ENCODE peak calls at places on chromosomes 6 and 20, in five cellular contexts. One of them, this sample, is unnamed.

GRCh38 chr6:44489912-44490604 is 102.6 kb downstream of the CDC5L start:
- DNase-seq in mesothelial cell of epicardium: no peak
- DNase-seq in cardiac muscle cell: no peak
- DNase-seq in CD4-positive, alpha-beta T cell: no peak
- DNase-seq in brain microvascular endothelial cell: peak
- DNase-seq in this sample: peak

GRCh38 chr20:49663112-49663511 is 50.6 kb downstream of the B4GALT5 start:
- DNase-seq in brain microvascular endothelial cell: no peak
- DNase-seq in cardiac muscle cell: no peak
- DNase-seq in mesothelial cell of epicardium: no peak
- DNase-seq in CD4-positive, alpha-beta T cell: no peak
- DNase-seq in this sample: no peak

GRCh38 chr20:61369731-61370520 is 117.9 kb downstream of the CDH4 start:
- DNase-seq in brain microvascular endothelial cell: no peak
- DNase-seq in CD4-positive, alpha-beta T cell: no peak
- DNase-seq in cardiac muscle cell: no peak
- DNase-seq in mesothelial cell of epicardium: no peak
- DNase-seq in this sample: no peak

GRCh38 chr6:116096979-116097816 is 3.5 kb upstream of the NT5DC1 start:
- DNase-seq in CD4-positive, alpha-beta T cell: no peak
- DNase-seq in cardiac muscle cell: no peak
- DNase-seq in brain microvascular endothelial cell: no peak
- DNase-seq in mesothelial cell of epicardium: no peak
- DNase-seq in this sample: no peak

GRCh38 chr6:157597461-157598312 is 216.7 kb downstream of the ZDHHC14 start:
- DNase-seq in mesothelial cell of epicardium: peak
- DNase-seq in CD4-positive, alpha-beta T cell: no peak
- DNase-seq in cardiac muscle cell: peak
- DNase-seq in brain microvascular endothelial cell: peak
- DNase-seq in this sample: peak

GRCh38 chr20:8271727-8272126 is 139.7 kb downstream of the PLCB1 start:
- DNase-seq in mesothelial cell of epicardium: no peak
- DNase-seq in brain microvascular endothelial cell: no peak
- DNase-seq in cardiac muscle cell: no peak
- DNase-seq in CD4-positive, alpha-beta T cell: no peak
- DNase-seq in this sample: no peak

GRCh38 chr6:31558631-31559500 is 11.5 kb downstream of the NFKBIL1 start:
- DNase-seq in mesothelial cell of epicardium: no peak
- DNase-seq in cardiac muscle cell: no peak
- DNase-seq in CD4-positive, alpha-beta T cell: peak
- DNase-seq in brain microvascular endothelial cell: no peak
- DNase-seq in this sample: peak

GRCh38 chr20:24164360-24164759 is 175.8 kb upstream of the GGTLC1 start:
- DNase-seq in CD4-positive, alpha-beta T cell: no peak
- DNase-seq in mesothelial cell of epicardium: peak
- DNase-seq in brain microvascular endothelial cell: peak
- DNase-seq in cardiac muscle cell: peak
- DNase-seq in this sample: no peak

GRCh38 chr6:158669145-158670035 is 19.5 kb downstream of the SYTL3 start:
- DNase-seq in cardiac muscle cell: no peak
- DNase-seq in CD4-positive, alpha-beta T cell: no peak
- DNase-seq in brain microvascular endothelial cell: peak
- DNase-seq in mesothelial cell of epicardium: no peak
- DNase-seq in this sample: peak

GRCh38 chr6:130872250-130873095 is 45.3 kb downstream of the SMLR1 start:
- DNase-seq in mesothelial cell of epicardium: peak
- DNase-seq in brain microvascular endothelial cell: peak
- DNase-seq in cardiac muscle cell: peak
- DNase-seq in CD4-positive, alpha-beta T cell: peak
- DNase-seq in this sample: peak

GRCh38 chr6:115613488-115613887 is 447.2 kb downstream of the FRK start:
- DNase-seq in brain microvascular endothelial cell: no peak
- DNase-seq in CD4-positive, alpha-beta T cell: no peak
- DNase-seq in mesothelial cell of epicardium: no peak
- DNase-seq in cardiac muscle cell: no peak
- DNase-seq in this sample: peak

GRCh38 chr20:50207026-50207425 is 16.4 kb downstream of the CEBPB start:
- DNase-seq in mesothelial cell of epicardium: no peak
- DNase-seq in brain microvascular endothelial cell: no peak
- DNase-seq in CD4-positive, alpha-beta T cell: no peak
- DNase-seq in cardiac muscle cell: no peak
- DNase-seq in this sample: no peak

GRCh38 chr6:108163267-108163643 is 2.6 kb upstream of the NR2E1 start:
- DNase-seq in cardiac muscle cell: no peak
- DNase-seq in CD4-positive, alpha-beta T cell: no peak
- DNase-seq in mesothelial cell of epicardium: no peak
- DNase-seq in brain microvascular endothelial cell: no peak
- DNase-seq in this sample: peak

GRCh38 chr20:11726021-11726420 is 191.7 kb upstream of the BTBD3 start:
- DNase-seq in mesothelial cell of epicardium: no peak
- DNase-seq in brain microvascular endothelial cell: peak
- DNase-seq in CD4-positive, alpha-beta T cell: no peak
- DNase-seq in cardiac muscle cell: no peak
- DNase-seq in this sample: no peak

GRCh38 chr6:154298297-154298696 is 58.3 kb downstream of the IPCEF1 start:
- DNase-seq in brain microvascular endothelial cell: no peak
- DNase-seq in cardiac muscle cell: no peak
- DNase-seq in CD4-positive, alpha-beta T cell: no peak
- DNase-seq in mesothelial cell of epicardium: no peak
- DNase-seq in this sample: no peak

GRCh38 chr20:5991623-5992441 is 41.4 kb downstream of the MCM8 start:
- DNase-seq in mesothelial cell of epicardium: no peak
- DNase-seq in CD4-positive, alpha-beta T cell: no peak
- DNase-seq in cardiac muscle cell: no peak
- DNase-seq in brain microvascular endothelial cell: peak
- DNase-seq in this sample: no peak

GRCh38 chr6:27311806-27312145 is 297 bp downstream of the POM121L2 start:
- DNase-seq in cardiac muscle cell: no peak
- DNase-seq in CD4-positive, alpha-beta T cell: no peak
- DNase-seq in mesothelial cell of epicardium: no peak
- DNase-seq in brain microvascular endothelial cell: no peak
- DNase-seq in this sample: no peak

GRCh38 chr6:27314046-27314445 is 2.0 kb upstream of the POM121L2 start:
- DNase-seq in cardiac muscle cell: no peak
- DNase-seq in mesothelial cell of epicardium: no peak
- DNase-seq in brain microvascular endothelial cell: no peak
- DNase-seq in CD4-positive, alpha-beta T cell: no peak
- DNase-seq in this sample: no peak

GRCh38 chr6:27312146-27312949 is at the start of gene POM121L2:
- DNase-seq in mesothelial cell of epicardium: peak
- DNase-seq in brain microvascular endothelial cell: peak
- DNase-seq in cardiac muscle cell: peak
- DNase-seq in CD4-positive, alpha-beta T cell: peak
- DNase-seq in this sample: peak

DNA sequence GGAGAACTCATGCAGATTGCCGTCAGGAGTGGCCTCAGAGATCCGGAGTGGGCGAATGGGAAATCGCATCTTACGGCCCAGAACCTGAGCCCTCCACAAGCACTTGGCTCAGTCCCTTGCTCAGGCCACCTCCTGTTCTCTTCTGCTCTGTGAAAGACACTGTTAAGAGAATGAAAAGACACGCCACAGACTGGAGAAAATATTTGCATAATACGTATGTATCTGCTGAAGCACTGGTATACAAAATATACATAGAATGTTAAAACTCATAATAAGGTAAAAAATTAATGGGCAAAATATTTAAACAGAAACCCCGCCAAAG is 838 bp upstream of the POM121L2 start:
- DNase-seq in mesothelial cell of epicardium: no peak
- DNase-seq in brain microvascular endothelial cell: no peak
- DNase-seq in CD4-positive, alpha-beta T cell: no peak
- DNase-seq in cardiac muscle cell: no peak
- DNase-seq in this sample: no peak
- TF ChIP-seq CTCF in mesothelial cell of epicardium: no peak
- TF ChIP-seq CTCF in brain microvascular endothelial cell: no peak
- TF ChIP-seq CTCF in CD4-positive, alpha-beta T cell: peak
- TF ChIP-seq CTCF in cardiac muscle cell: no peak
- TF ChIP-seq CTCF in this sample: no peak

DNA sequence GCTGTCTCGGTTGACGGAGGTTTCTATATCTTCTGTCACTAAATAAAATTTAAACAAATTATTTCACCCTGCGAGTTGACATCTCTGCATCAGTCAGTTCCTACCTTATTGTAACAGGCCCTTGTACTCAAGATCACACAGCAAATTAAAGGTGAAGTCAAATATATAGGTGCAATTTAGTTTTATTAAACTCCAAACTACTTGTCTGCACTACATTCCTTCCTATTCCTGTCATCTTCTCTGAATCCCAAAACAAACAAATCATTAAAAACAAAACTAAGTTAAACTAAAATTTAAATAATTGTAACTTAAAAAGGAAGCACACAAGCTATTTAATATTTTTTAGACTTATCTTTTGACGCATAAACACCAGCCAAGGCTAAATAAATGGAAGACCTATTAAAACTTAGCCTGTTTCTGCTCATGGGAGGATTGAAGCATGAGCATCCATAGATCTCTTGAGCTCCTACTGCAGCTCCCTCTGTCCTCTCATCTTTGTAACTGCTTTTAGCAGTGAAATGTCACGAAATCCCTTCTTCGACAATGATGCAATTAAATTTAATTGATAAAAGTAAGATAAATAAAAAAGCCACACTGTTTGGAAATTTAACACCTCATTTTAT is 1152.3 kb upstream of the GJE1 start:
- DNase-seq in cardiac muscle cell: no peak
- DNase-seq in CD4-positive, alpha-beta T cell: no peak
- DNase-seq in brain microvascular endothelial cell: peak
- DNase-seq in mesothelial cell of epicardium: no peak
- DNase-seq in this sample: no peak
- TF ChIP-seq CTCF in cardiac muscle cell: peak
- TF ChIP-seq CTCF in CD4-positive, alpha-beta T cell: no peak
- TF ChIP-seq CTCF in brain microvascular endothelial cell: peak
- TF ChIP-seq CTCF in mesothelial cell of epicardium: no peak
- TF ChIP-seq CTCF in this sample: no peak

GRCh38 chr6:168387911-168388310 is 53.1 kb upstream of the SMOC2 start:
- DNase-seq in mesothelial cell of epicardium: no peak
- DNase-seq in cardiac muscle cell: no peak
- DNase-seq in CD4-positive, alpha-beta T cell: no peak
- DNase-seq in brain microvascular endothelial cell: no peak
- DNase-seq in this sample: no peak

GRCh38 chr6:168387426-168387825 is 53.6 kb upstream of the SMOC2 start:
- DNase-seq in mesothelial cell of epicardium: no peak
- DNase-seq in brain microvascular endothelial cell: no peak
- DNase-seq in cardiac muscle cell: no peak
- DNase-seq in CD4-positive, alpha-beta T cell: no peak
- DNase-seq in this sample: no peak

GRCh38 chr6:168390746-168391400 is 50.1 kb upstream of the SMOC2 start:
- DNase-seq in CD4-positive, alpha-beta T cell: no peak
- DNase-seq in cardiac muscle cell: no peak
- DNase-seq in brain microvascular endothelial cell: no peak
- DNase-seq in mesothelial cell of epicardium: no peak
- DNase-seq in this sample: no peak

GRCh38 chr6:168386973-168387372 is 54.0 kb upstream of the SMOC2 start:
- DNase-seq in brain microvascular endothelial cell: no peak
- DNase-seq in cardiac muscle cell: no peak
- DNase-seq in CD4-positive, alpha-beta T cell: no peak
- DNase-seq in mesothelial cell of epicardium: no peak
- DNase-seq in this sample: no peak

DNA sequence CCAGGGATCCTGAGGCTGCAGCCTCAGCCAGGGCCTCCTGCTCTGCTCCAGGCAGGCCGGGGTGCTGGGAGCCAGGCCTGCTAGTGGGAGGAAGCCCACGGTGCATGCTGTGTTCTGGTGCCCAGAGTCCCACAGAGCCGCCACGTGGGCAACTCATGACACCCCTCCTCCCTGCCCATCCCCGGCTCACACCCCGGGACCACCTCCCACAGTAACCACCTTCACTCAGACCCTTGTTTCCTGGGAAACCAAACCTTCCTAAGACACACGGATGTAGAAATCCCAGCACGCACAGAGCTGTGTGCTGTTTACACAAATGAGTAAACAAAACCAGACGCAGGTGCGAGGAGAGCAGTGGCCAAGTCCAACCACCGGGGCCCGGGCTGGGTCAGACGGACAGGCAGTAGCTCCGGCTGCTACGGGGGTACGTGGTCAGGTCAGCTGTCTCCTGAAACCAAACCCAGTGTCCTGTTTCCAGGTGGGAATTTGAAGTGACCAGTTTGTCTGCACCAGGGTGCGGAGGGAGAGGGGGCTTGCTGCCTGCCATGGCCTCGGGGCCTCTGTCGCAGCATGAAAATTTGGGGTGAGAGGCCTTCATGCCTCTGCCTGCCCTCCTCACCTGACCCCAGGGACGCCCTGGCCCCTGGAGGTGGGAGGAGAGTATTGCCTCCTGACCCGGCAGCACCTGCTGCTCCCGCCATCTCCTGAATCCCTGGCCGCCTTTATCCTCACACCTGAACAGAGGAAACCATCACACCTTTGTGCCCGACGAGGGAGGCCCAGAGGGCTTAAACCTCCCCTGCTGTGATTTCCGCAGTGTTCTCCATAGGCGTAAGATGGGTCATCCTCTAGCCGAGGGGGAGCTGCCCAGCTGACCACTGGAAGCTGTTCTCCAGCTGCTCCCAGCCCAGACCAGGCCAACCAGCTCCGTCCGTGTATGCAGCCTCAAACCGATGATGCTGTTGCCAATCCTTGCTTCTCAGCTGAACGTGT is 52.0 kb upstream of the SMOC2 start:
- DNase-seq in mesothelial cell of epicardium: no peak
- DNase-seq in brain microvascular endothelial cell: no peak
- DNase-seq in cardiac muscle cell: no peak
- DNase-seq in CD4-positive, alpha-beta T cell: no peak
- DNase-seq in this sample: no peak
- TF ChIP-seq CTCF in mesothelial cell of epicardium: no peak
- TF ChIP-seq CTCF in brain microvascular endothelial cell: no peak
- TF ChIP-seq CTCF in cardiac muscle cell: no peak
- TF ChIP-seq CTCF in CD4-positive, alpha-beta T cell: no peak
- TF ChIP-seq CTCF in this sample: no peak

GRCh38 chr20:3711418-3712043 is 869 bp downstream of the SIGLEC1 start:
- DNase-seq in CD4-positive, alpha-beta T cell: no peak
- DNase-seq in mesothelial cell of epicardium: no peak
- DNase-seq in cardiac muscle cell: peak
- DNase-seq in brain microvascular endothelial cell: no peak
- DNase-seq in this sample: no peak

GRCh38 chr20:3712279-3712873 is at the start of gene SIGLEC1:
- DNase-seq in cardiac muscle cell: no peak
- DNase-seq in mesothelial cell of epicardium: no peak
- DNase-seq in CD4-positive, alpha-beta T cell: no peak
- DNase-seq in brain microvascular endothelial cell: no peak
- DNase-seq in this sample: no peak

GRCh38 chr20:3707508-3707899 is 4.9 kb downstream of the SIGLEC1 start:
- DNase-seq in brain microvascular endothelial cell: no peak
- DNase-seq in mesothelial cell of epicardium: no peak
- DNase-seq in cardiac muscle cell: no peak
- DNase-seq in CD4-positive, alpha-beta T cell: no peak
- DNase-seq in this sample: no peak

GRCh38 chr20:3710703-3711417 is 1.5 kb downstream of the SIGLEC1 start:
- DNase-seq in CD4-positive, alpha-beta T cell: peak
- DNase-seq in brain microvascular endothelial cell: peak
- DNase-seq in mesothelial cell of epicardium: peak
- DNase-seq in cardiac muscle cell: peak
- DNase-seq in this sample: peak

DNA sequence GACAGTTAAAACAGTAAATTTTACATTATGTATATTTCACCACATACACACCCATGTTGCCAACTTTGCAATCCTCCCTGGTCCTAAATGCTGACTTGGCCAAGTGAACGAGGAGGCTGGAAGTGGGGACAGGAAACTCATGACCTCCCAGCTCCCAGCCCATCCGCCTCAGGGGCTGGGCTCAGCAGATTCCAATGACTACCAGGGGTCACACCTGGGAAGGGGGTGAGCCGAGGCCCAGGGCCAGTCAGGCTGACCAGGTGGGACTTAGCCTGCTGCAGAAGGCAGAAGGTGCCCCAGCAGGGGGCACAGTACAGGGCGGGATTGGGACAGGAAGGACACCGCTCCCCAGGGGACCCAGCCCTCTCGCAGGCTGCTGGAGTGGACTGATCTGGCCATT is 2.4 kb downstream of the SIGLEC1 start:
- DNase-seq in mesothelial cell of epicardium: no peak
- DNase-seq in CD4-positive, alpha-beta T cell: no peak
- DNase-seq in brain microvascular endothelial cell: no peak
- DNase-seq in cardiac muscle cell: no peak
- DNase-seq in this sample: no peak
- TF ChIP-seq CTCF in mesothelial cell of epicardium: no peak
- TF ChIP-seq CTCF in CD4-positive, alpha-beta T cell: no peak
- TF ChIP-seq CTCF in brain microvascular endothelial cell: peak
- TF ChIP-seq CTCF in cardiac muscle cell: no peak
- TF ChIP-seq CTCF in this sample: no peak